ENCODE peak calls at places on chromosomes 11 and 22, in ten cellular contexts. L is Calu3; Y is A549; H is neural progenitor cell; M is hepatocyte; D is kidney; Z is left ventricle myocardium inferior; A is prostate gland; W is DND-41; N is CD4-positive, alpha-beta T cell. I is an unnamed sample.

GRCh38 chr11:102226702-102227101 is 90.6 kb upstream of the BIRC3 start:
- DNase-seq in L (peak), W (no peak), M (peak), Z (no peak), N (no peak), D (no peak), A (peak), H (no peak), Y (no peak), I (peak)

GRCh38 chr11:111378185-111378772 is 796 bp downstream of the POU2AF1 start:
- DNase-seq in D (no peak), A (peak), L (no peak), N (no peak), Z (no peak), M (no peak), Y (no peak), H (no peak), W (no peak), I (no peak)

GRCh38 chr22:41940853-41941765 is 5.8 kb downstream of the CENPM start:
- DNase-seq in L (peak), D (peak), A (peak), H (peak), Y (peak), N (peak), M (peak), Z (peak), W (peak), I (peak)

GRCh38 chr11:120235024-120235628 is 4.8 kb upstream of the POU2F3 start:
- DNase-seq in N (peak), L (peak), Z (peak), Y (peak), H (peak), A (peak), M (peak), W (peak), D (peak), I (peak)

GRCh38 chr11:111776398-111777093 is 10.4 kb upstream of the PPP2R1B start:
- DNase-seq in W (no peak), H (no peak), N (no peak), Y (no peak), D (no peak), A (no peak), Z (no peak), L (no peak), M (no peak), I (no peak)

GRCh38 chr11:65308281-65308891 is 6.3 kb upstream of the CDC42EP2 start:
- DNase-seq in W (no peak), D (peak), L (peak), H (no peak), Y (no peak), N (no peak), A (no peak), M (no peak), Z (peak), I (peak)

GRCh38 chr11:122107566-122107965 is 8.4 kb downstream of the BLID start:
- DNase-seq in Z (no peak), H (no peak), N (no peak), D (no peak), L (no peak), M (no peak), W (no peak), A (no peak), Y (no peak), I (no peak)

GRCh38 chr11:26348776-26349175 is 16.8 kb downstream of the ANO3 start:
- DNase-seq in Z (no peak), H (no peak), N (no peak), L (no peak), A (no peak), D (no peak), Y (no peak), W (no peak), M (no peak), I (peak)

GRCh38 chr11:115168229-115168671 is 336.0 kb downstream of the CADM1 start:
- DNase-seq in Y (no peak), N (no peak), H (no peak), W (no peak), A (no peak), M (no peak), L (no peak), Z (no peak), D (no peak), I (peak)

GRCh38 chr22:46008291-46008690 is 31.3 kb upstream of the WNT7B start:
- DNase-seq in Z (peak), N (no peak), H (no peak), M (no peak), Y (no peak), W (no peak), A (no peak), L (no peak), D (peak), I (no peak)

GRCh38 chr11:102451693-102452460 is 688 bp downstream of the TMEM123 start:
- DNase-seq in M (peak), Z (peak), W (peak), H (peak), L (peak), Y (peak), A (peak), N (peak), D (peak), I (peak)

GRCh38 chr11:10317281-10317755 is 12.4 kb downstream of the ADM start:
- DNase-seq in Y (no peak), A (no peak), L (no peak), Z (no peak), N (no peak), D (no peak), W (no peak), M (no peak), H (peak), I (no peak)

GRCh38 chr11:117345039-117345438 is 17.4 kb downstream of the CEP164 start:
- DNase-seq in Z (no peak), D (no peak), L (no peak), M (no peak), Y (no peak), A (no peak), N (no peak), H (no peak), W (no peak), I (no peak)

GRCh38 chr11:118342503-118343161 is at the start of gene CD3D:
- DNase-seq in Y (no peak), D (no peak), Z (no peak), N (peak), M (no peak), H (no peak), L (no peak), A (no peak), W (peak), I (no peak)

GRCh38 chr11:111633248-111633647 is 31.0 kb downstream of the SIK2 start:
- DNase-seq in Y (no peak), Z (no peak), W (no peak), N (no peak), D (no peak), A (peak), L (no peak), M (peak), H (no peak), I (no peak)

DNA sequence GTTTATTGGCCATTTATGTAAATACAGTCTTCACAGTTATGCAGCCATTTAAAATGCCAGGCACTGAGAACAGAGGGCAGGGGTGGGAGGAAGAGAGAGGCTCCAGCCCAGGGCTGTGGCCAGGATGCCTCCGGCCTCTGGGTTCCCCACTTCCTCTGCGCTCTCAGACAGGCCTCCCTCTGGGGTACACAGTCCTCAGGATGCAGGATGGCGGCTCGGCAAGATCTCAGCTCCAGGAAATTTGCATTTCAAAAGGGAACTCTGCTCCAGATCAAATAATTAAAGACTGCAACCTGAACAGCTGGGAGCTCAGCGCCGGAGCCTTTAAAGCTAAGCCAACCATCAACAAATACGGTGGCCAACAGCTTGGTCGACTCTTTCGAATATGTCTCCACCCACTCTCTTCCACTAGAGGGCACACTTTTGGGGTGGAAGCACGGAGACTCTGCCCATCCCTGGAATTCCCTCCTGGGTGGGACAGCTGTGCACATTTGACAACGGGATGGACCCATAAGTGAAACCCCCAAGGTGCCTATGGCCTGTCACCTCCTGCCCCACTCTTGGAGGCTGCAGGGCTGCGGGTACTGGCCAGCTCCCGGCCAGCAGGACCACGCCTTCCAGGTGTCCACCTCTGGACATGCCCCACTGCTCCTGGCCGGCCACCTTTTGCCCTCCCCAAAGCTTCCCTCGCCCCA is 1044.7 kb downstream of the BRD1 start:
- DNase-seq in M (no peak), W (no peak), Y (no peak), H (peak), Z (no peak), L (no peak), A (no peak), D (no peak), N (no peak), I (no peak)
- TF ChIP-seq CTCF in M (peak), W (peak), Y (peak), H (peak), Z (peak), L (no peak), A (no peak), D (no peak), N (no peak), I (no peak)

DNA sequence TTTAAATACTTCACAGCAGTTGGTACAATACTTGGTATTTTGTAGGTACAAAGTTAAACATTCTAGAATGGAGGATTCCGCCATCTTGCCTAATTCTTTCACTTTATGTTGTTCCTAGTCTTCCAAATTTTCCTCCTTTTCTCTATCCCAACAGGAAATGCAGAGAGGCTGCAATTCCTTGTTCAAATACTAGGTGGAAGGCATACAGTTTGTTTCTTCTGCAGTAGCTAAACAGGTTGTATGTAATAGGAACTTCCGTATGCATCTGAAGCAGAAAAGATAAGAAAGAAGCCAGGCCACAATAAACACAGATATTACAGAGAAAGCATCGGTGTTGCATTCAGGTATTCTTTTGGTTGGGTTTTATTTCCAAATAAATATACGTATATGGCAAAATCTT is 186.4 kb upstream of the MTMR2 start:
- DNase-seq in Y (no peak), W (no peak), L (no peak), M (no peak), N (no peak), D (no peak), Z (no peak), H (no peak), A (no peak), I (no peak)
- TF ChIP-seq CTCF in Y (no peak), W (no peak), L (no peak), M (no peak), N (no peak), D (no peak), Z (no peak), H (no peak), A (no peak), I (no peak)

GRCh38 chr11:66881436-66881835 is 24.6 kb downstream of the LRFN4 start:
- DNase-seq in L (no peak), Z (no peak), A (no peak), Y (no peak), W (no peak), M (no peak), D (no peak), N (no peak), H (no peak), I (no peak)
- TF ChIP-seq CTCF in L (no peak), Z (no peak), A (no peak), Y (no peak), W (peak), M (no peak), D (no peak), N (no peak), H (no peak), I (no peak)

GRCh38 chr11:67482736-67483497 is at the start of gene AIP:
- DNase-seq in L (peak), Y (peak), N (peak), W (peak), Z (peak), D (peak), M (peak), H (peak), A (peak), I (peak)
- TF ChIP-seq CTCF in L (no peak), Y (no peak), N (peak), W (peak), Z (peak), D (no peak), M (no peak), H (no peak), A (no peak), I (peak)

GRCh38 chr22:43515902-43516301 is 104.1 kb downstream of the MPPED1 start:
- DNase-seq in A (no peak), H (no peak), Z (no peak), Y (no peak), W (no peak), L (no peak), M (no peak), N (no peak), D (peak), I (no peak)
- TF ChIP-seq CTCF in A (no peak), H (peak), Z (no peak), Y (no peak), W (no peak), L (no peak), M (no peak), N (no peak), D (no peak), I (no peak)

GRCh38 chr11:60908803-60909202 is 2.4 kb upstream of the PRPF19 start:
- DNase-seq in H (no peak), L (no peak), Z (no peak), D (no peak), M (no peak), N (no peak), Y (no peak), W (no peak), A (no peak), I (no peak)

GRCh38 chr11:60912851-60913550 is 957 bp upstream of the TMEM109 start:
- DNase-seq in W (no peak), D (no peak), Z (no peak), Y (no peak), L (no peak), M (no peak), A (peak), N (no peak), H (peak), I (no peak)

GRCh38 chr11:60912223-60912850 is 1.6 kb upstream of the TMEM109 start:
- DNase-seq in H (peak), N (no peak), A (no peak), M (no peak), Z (no peak), W (no peak), L (no peak), Y (no peak), D (no peak), I (no peak)

GRCh38 chr11:60910281-60910687 is 3.7 kb upstream of the TMEM109 start:
- DNase-seq in A (no peak), L (no peak), Y (no peak), N (no peak), Z (no peak), M (no peak), W (no peak), H (no peak), D (no peak), I (no peak)

GRCh38 chr11:60910711-60911366 is 3.1 kb upstream of the TMEM109 start:
- DNase-seq in A (no peak), Y (no peak), N (no peak), L (no peak), M (no peak), H (no peak), W (no peak), D (no peak), Z (no peak), I (no peak)
- TF ChIP-seq CTCF in A (no peak), Y (no peak), N (no peak), L (no peak), M (no peak), H (no peak), W (no peak), D (no peak), Z (peak), I (no peak)